ENCODE peak calls at places on chromosomes 7 and 10, in four cellular contexts. K, U, W and V are unnamed samples.

GRCh38 chr7:81744389-81744788 is 25.5 kb downstream of the HGF start:
- DNase-seq in K (no peak), U (no peak), W (no peak), V (no peak)

GRCh38 chr10:119413738-119414611 is 128.5 kb downstream of the RGS10 start:
- DNase-seq in K (no peak), U (no peak), W (no peak), V (peak; percentile 28)

GRCh38 chr7:90769036-90769435 is 172.9 kb downstream of the CDK14 start:
- DNase-seq in K (no peak), U (no peak), W (no peak), V (no peak)

GRCh38 chr7:111492234-111492633 is 70.1 kb downstream of the IMMP2L start:
- DNase-seq in K (no peak), U (no peak), W (no peak), V (no peak)

GRCh38 chr10:119176166-119176565 is 2.4 kb downstream of the PRDX3 start:
- DNase-seq in K (no peak), U (no peak), W (no peak), V (no peak)

GRCh38 chr10:75038335-75038734 is 73.1 kb upstream of the SAMD8 start:
- DNase-seq in K (no peak), U (no peak), W (no peak), V (peak; percentile 72)

GRCh38 chr7:33040803-33041516 is 21.6 kb downstream of the NT5C3A start:
- DNase-seq in K (no peak), U (no peak), W (peak; percentile 94), V (no peak)

GRCh38 chr10:99551158-99551557 is 18.4 kb downstream of the NKX2-3 start:
- DNase-seq in K (no peak), U (no peak), W (no peak), V (peak; percentile 24)

GRCh38 chr10:73850863-73851461 is 23.4 kb downstream of the CAMK2G start:
- DNase-seq in K (no peak), U (peak; percentile 96), W (no peak), V (peak; percentile 79)

GRCh38 chr7:105802611-105803520 is 73.5 kb downstream of the ATXN7L1 start:
- DNase-seq in K (no peak), U (no peak), W (no peak), V (no peak)

GRCh38 chr7:74427974-74428373 is 25.7 kb upstream of the GTF2IRD1 start:
- DNase-seq in K (no peak), U (no peak), W (no peak), V (no peak)

GRCh38 chr7:152459724-152460251 is 24.0 kb upstream of the KMT2C start:
- DNase-seq in K (no peak), U (no peak), W (no peak), V (no peak)

GRCh38 chr10:112953075-112953501 is 3.0 kb downstream of the TCF7L2 start:
- DNase-seq in K (no peak), U (peak; percentile 73), W (no peak), V (peak; percentile 47)

GRCh38 chr10:11713186-11713743 is 28.9 kb upstream of the ECHDC3 start:
- DNase-seq in K (no peak), U (no peak), W (no peak), V (peak; percentile 92)

GRCh38 chr7:92528958-92529264 is 316 bp downstream of the RBM48 start:
- DNase-seq in K (no peak), U (no peak), W (no peak), V (no peak)
- TF ChIP-seq CTCF in K (no peak), U (no peak), W (no peak), V (no peak)

DNA sequence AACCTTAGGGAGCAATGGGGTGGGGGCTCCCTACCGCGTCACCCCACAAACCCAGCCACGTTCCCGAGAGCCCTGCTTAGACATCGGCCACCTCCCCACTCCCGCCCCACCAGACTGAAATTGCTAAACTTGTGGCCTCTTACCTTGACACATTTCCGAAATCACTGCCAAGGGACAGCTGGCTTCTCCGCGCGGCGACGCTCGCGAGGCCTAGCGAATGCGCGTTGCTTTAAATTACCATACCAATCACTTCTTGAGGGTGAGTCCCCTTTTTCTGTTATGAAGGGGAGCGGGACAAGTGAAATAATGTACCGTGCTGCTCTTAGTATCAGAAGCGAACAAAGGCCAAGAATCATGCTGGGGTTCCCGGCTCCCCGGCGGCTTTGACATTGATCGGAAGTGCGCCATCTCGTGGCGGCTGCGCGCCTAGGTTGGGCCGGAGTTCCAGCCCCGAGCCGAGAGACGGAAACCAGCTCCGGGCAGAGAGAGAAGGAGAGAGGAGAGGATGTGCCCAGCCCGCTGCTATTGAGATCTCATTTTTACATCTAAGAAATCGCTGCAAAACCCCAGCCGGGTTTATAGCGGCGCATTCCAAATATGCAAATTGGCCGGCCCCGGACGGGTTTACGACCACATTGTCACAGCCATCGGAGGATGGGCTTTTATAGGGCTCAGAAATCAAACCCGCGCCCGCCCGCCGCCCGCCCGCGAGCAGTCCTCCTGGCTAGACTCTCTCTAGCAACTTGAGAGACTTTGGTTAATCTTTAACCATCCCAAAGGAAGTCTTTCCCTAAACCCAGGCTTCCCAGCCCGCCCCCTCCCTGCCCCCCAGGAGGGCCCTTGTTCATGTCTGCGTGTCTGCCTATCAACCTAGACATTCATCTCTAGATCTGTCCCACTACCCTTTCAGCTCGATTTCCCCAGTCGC is 5.3 kb downstream of the HOXA11 start:
- DNase-seq in K (no peak), U (peak; percentile 89), W (no peak), V (peak; percentile 43)
- H3K4me3 ChIP-seq in K (no peak overlapping the region), U (peak overlapping the region; percentile 39), W (no peak overlapping the region), V (no peak overlapping the region)

DNA sequence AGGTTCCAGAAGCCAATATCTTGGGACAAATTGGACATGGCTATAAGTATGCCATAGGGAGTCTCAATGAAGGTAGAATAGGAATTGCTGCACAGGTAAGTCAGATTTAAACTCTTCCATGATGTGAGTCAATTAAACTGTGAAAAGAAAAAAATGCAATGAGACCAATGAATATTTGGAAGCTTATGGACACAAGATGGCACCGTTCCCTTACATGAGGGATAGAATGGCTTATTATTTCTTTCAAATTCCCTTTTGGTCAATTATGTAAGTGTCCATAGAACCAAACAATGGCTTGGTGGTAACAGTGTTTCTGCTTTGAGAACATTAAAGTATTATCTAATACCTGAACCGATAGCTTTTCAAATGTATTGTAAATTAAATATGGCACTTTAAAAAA is 35.6 kb downstream of the ACADSB start:
- DNase-seq in K (no peak), U (no peak), W (no peak), V (peak; percentile 17)
- TF ChIP-seq CTCF in K (peak; percentile 40), U (no peak), W (no peak), V (no peak)

GRCh38 chr7:2379161-2379560 is 24.2 kb upstream of the CHST12 start:
- DNase-seq in K (no peak), U (no peak), W (no peak), V (no peak)

GRCh38 chr7:2381227-2381626 is 22.2 kb upstream of the CHST12 start:
- DNase-seq in K (no peak), U (no peak), W (no peak), V (no peak)

GRCh38 chr7:2379821-2380450 is 23.5 kb upstream of the CHST12 start:
- DNase-seq in K (no peak), U (no peak), W (no peak), V (no peak)

GRCh38 chr7:2381881-2382509 is 21.4 kb upstream of the CHST12 start:
- DNase-seq in K (no peak), U (no peak), W (no peak), V (no peak)

GRCh38 chr7:2380461-2380860 is 22.9 kb upstream of the CHST12 start:
- DNase-seq in K (no peak), U (no peak), W (no peak), V (no peak)
- H3K4me3 ChIP-seq in K (no peak overlapping the region), U (no peak overlapping the region), W (no peak overlapping the region), V (no peak overlapping the region)